ENCODE peak calls at places on chromosome 6, in seven cellular contexts. Z, I, C, R, F, U and B are unnamed samples.

GRCh38 chr6:122482750-122483080 is 11.1 kb upstream of the SERINC1 start:
- DNase-seq in I (no peak), Z (no peak), F (no peak), C (peak), U (no peak), R (no peak), B (no peak)

GRCh38 chr6:36926711-36927110 is 27.8 kb upstream of the PI16 start:
- DNase-seq in Z (no peak), U (no peak), C (no peak), R (no peak), I (no peak), F (no peak), B (no peak)

GRCh38 chr6:48978016-48978415 is 485.0 kb downstream of the MMUT start:
- DNase-seq in R (no peak), I (no peak), U (peak), Z (no peak), F (no peak), C (no peak), B (peak)

GRCh38 chr6:44062771-44063560 is 64.3 kb downstream of the MRPL14 start:
- DNase-seq in C (peak), R (no peak), U (no peak), I (no peak), Z (no peak), F (no peak), B (peak)

GRCh38 chr6:151101811-151102694 is 137.7 kb upstream of the AKAP12 start:
- DNase-seq in U (no peak), R (no peak), I (no peak), Z (no peak), C (no peak), F (no peak), B (no peak)

GRCh38 chr6:25193147-25193864 is 85.9 kb upstream of the CARMIL1 start:
- DNase-seq in U (peak), C (no peak), R (peak), I (no peak), Z (peak), F (no peak), B (peak)

GRCh38 chr6:88730602-88731001 is 232.8 kb downstream of the RNGTT start:
- DNase-seq in Z (no peak), F (no peak), I (no peak), U (peak), C (peak), R (no peak), B (peak)

GRCh38 chr6:61868507-61869080 is 417.4 kb downstream of the KHDRBS2 start:
- DNase-seq in Z (no peak), R (no peak), C (no peak), U (no peak), F (no peak), I (no peak), B (no peak)

GRCh38 chr6:57302477-57302876 is 15.0 kb upstream of the PRIM2 start:
- DNase-seq in C (no peak), Z (no peak), U (peak), I (no peak), R (no peak), F (no peak), B (no peak)

GRCh38 chr6:158565482-158566040 is 5.7 kb downstream of the TMEM181 start:
- DNase-seq in C (no peak), R (no peak), U (no peak), Z (no peak), I (no peak), F (no peak), B (no peak)

GRCh38 chr6:45421700-45422540 is 44.2 kb upstream of the SUPT3H start:
- DNase-seq in R (peak), U (peak), C (peak), Z (peak), I (peak), F (peak), B (peak)

GRCh38 chr6:95576621-95577316 is 566 bp upstream of the MANEA start:
- DNase-seq in R (no peak), U (peak), F (no peak), I (no peak), Z (no peak), C (no peak), B (peak)

GRCh38 chr6:41577865-41578713 is 31.9 kb downstream of the FOXP4 start:
- DNase-seq in I (peak), F (no peak), U (peak), Z (no peak), C (peak), R (no peak), B (peak)

GRCh38 chr6:11354019-11354418 is 121.6 kb upstream of the NEDD9 start:
- DNase-seq in R (peak), I (no peak), F (no peak), C (no peak), Z (peak), U (peak), B (peak)

GRCh38 chr6:160426146-160426545 is 78.0 kb downstream of the SLC22A3 start:
- DNase-seq in C (no peak), I (no peak), F (no peak), Z (no peak), U (no peak), R (no peak), B (peak)

GRCh38 chr6:45438849-45439406 is 61.2 kb upstream of the SUPT3H start:
- DNase-seq in F (no peak), C (no peak), U (peak), Z (no peak), R (no peak), I (no peak), B (peak)

GRCh38 chr6:47034919-47035318 is 7.2 kb downstream of the ADGRF1 start:
- DNase-seq in R (no peak), U (peak), Z (peak), I (peak), F (no peak), C (peak), B (peak)

GRCh38 chr6:53411451-53411850 is 62.7 kb upstream of the ELOVL5 start:
- DNase-seq in R (no peak), C (peak), Z (no peak), U (peak), F (no peak), I (no peak), B (peak)

GRCh38 chr6:26594730-26595632 is 1.8 kb upstream of the ABT1 start:
- DNase-seq in Z (no peak), C (peak), U (peak), F (no peak), I (no peak), R (no peak), B (peak)

GRCh38 chr6:147331401-147331800 is 127.2 kb downstream of the STXBP5 start:
- DNase-seq in F (no peak), Z (no peak), I (no peak), C (no peak), R (no peak), U (no peak), B (no peak)

GRCh38 chr6:80249897-80250296 is 143.4 kb downstream of the BCKDHB start:
- DNase-seq in Z (peak), F (no peak), I (no peak), R (no peak), U (no peak), C (no peak), B (no peak)

GRCh38 chr6:76831299-76831698 is 632.0 kb downstream of the HTR1B start:
- DNase-seq in I (no peak), U (no peak), Z (no peak), R (no peak), F (no peak), C (no peak), B (no peak)

GRCh38 chr6:40957616-40958492 is 81.2 kb downstream of the UNC5CL start:
- DNase-seq in F (no peak), Z (no peak), U (peak), I (no peak), R (no peak), C (no peak), B (peak)

GRCh38 chr6:160420969-160421556 is 72.9 kb downstream of the SLC22A3 start:
- DNase-seq in Z (no peak), U (no peak), R (no peak), C (no peak), F (no peak), I (no peak), B (peak)

GRCh38 chr6:157715766-157716171 is 107.3 kb upstream of the SNX9 start:
- DNase-seq in F (no peak), C (no peak), Z (peak), U (peak), I (peak), R (peak), B (peak)

GRCh38 chr6:136822051-136822378 is 377 bp upstream of the PEX7 start:
- DNase-seq in F (peak), I (no peak), R (no peak), C (no peak), U (peak), Z (no peak), B (peak)

GRCh38 chr6:35629876-35630378 is 58.8 kb downstream of the FKBP5 start:
- DNase-seq in R (no peak), U (no peak), C (no peak), Z (no peak), I (no peak), F (no peak), B (peak)

GRCh38 chr6:14117158-14118090 is at the start of gene CD83:
- DNase-seq in F (peak), I (peak), Z (peak), C (peak), U (peak), R (no peak), B (peak)

GRCh38 chr6:31829633-31830492 is 2.3 kb downstream of the HSPA1B start:
- DNase-seq in U (peak), F (no peak), I (peak), Z (no peak), C (peak), R (no peak), B (peak)

GRCh38 chr6:16511048-16511660 is 250.1 kb downstream of the ATXN1 start:
- DNase-seq in I (peak), R (no peak), F (no peak), Z (peak), U (peak), C (peak), B (peak)

GRCh38 chr6:56714273-56714672 is 71.6 kb upstream of the DST start:
- DNase-seq in U (no peak), I (no peak), C (no peak), R (no peak), F (no peak), Z (no peak), B (no peak)

GRCh38 chr6:1611322-1611571 is 1.5 kb downstream of the FOXC1 start:
- DNase-seq in I (no peak), C (peak), Z (no peak), R (no peak), F (no peak), U (peak), B (no peak)

GRCh38 chr6:170378502-170378901 is 71.9 kb downstream of the FAM120B start:
- DNase-seq in Z (no peak), I (no peak), R (no peak), F (no peak), U (no peak), C (no peak), B (no peak)

GRCh38 chr6:56875961-56876360 is 78.9 kb upstream of the BEND6 start:
- DNase-seq in I (no peak), C (no peak), U (peak), R (no peak), F (no peak), Z (no peak), B (peak)

GRCh38 chr6:161117942-161118341 is 126.4 kb downstream of the MAP3K4 start:
- DNase-seq in F (no peak), R (no peak), C (no peak), U (no peak), Z (no peak), I (no peak), B (no peak)

GRCh38 chr6:158223926-158224325 is 55.8 kb downstream of the GTF2H5 start:
- DNase-seq in U (no peak), I (no peak), Z (no peak), F (no peak), R (no peak), C (no peak), B (no peak)

GRCh38 chr6:161407581-161407980 is 133.7 kb upstream of the AGPAT4 start:
- DNase-seq in C (no peak), F (no peak), U (peak), I (no peak), R (no peak), Z (no peak), B (peak)

GRCh38 chr6:127107916-127108315 is 10.6 kb upstream of the RSPO3 start:
- DNase-seq in C (no peak), U (no peak), I (no peak), F (no peak), Z (no peak), R (no peak), B (no peak)

GRCh38 chr6:117338567-117338966 is 73.2 kb downstream of the VGLL2 start:
- DNase-seq in F (no peak), U (no peak), Z (peak), C (no peak), I (no peak), R (no peak), B (no peak)

GRCh38 chr6:109006818-109007217 is 87.8 kb downstream of the SESN1 start:
- DNase-seq in I (no peak), F (no peak), U (no peak), Z (no peak), C (no peak), R (no peak), B (no peak)

GRCh38 chr6:39114395-39114706 is 635 bp downstream of the SAYSD1 start:
- DNase-seq in C (no peak), U (no peak), Z (no peak), I (no peak), F (no peak), R (no peak), B (no peak)
- TF ChIP-seq CTCF in C (no peak), U (no peak), Z (no peak), I (no peak), F (no peak), R (no peak), B (no peak)

DNA sequence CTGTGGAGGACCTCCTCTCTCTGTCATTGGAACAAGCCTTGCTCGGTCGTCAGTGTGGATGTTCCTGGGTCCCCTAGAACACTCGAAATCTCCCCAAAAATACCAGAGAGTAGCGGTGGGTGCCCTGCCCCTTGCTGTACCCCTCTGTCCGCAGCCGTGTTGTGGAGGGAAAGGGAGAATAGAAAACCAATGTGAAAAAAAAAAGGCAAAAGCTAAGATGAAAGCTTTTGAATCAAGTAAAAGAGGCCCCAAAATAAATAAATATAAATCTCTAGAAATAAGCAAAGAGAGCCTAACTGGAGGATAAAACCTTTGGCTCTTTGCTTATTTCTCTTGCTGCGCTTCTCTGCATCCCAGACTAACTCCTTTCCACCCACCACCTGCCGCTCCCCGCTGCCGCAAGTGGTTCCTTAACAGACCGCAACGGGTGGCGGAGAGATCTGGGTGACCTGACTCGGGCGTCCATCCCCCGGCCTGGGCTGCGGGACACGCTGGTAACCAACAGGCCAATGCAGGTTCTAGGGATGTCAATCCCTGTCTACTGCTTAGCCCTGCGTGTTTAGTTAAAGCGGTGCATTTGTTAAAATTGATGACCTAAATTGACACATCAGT is 110.0 kb downstream of the GPX5 start:
- DNase-seq in U (no peak), F (no peak), Z (no peak), C (peak), I (no peak), R (no peak), B (no peak)
- H3K4me3 ChIP-seq in U (peak), F (no peak), Z (peak), C (peak), I (peak), R (no peak), B (peak)

GRCh38 chr6:91278416-91278815 is 691.5 kb upstream of the MAP3K7 start:
- DNase-seq in U (no peak), F (no peak), C (no peak), R (no peak), I (no peak), Z (no peak), B (no peak)

GRCh38 chr6:91273729-91274128 is 686.9 kb upstream of the MAP3K7 start:
- DNase-seq in R (no peak), Z (peak), F (no peak), U (no peak), C (no peak), I (no peak), B (no peak)

GRCh38 chr6:91271807-91272206 is 684.9 kb upstream of the MAP3K7 start:
- DNase-seq in R (no peak), C (no peak), Z (no peak), F (no peak), I (no peak), U (no peak), B (no peak)

GRCh38 chr6:91276315-91276714 is 689.4 kb upstream of the MAP3K7 start:
- DNase-seq in R (no peak), U (peak), F (no peak), Z (no peak), I (no peak), C (peak), B (no peak)
- TF ChIP-seq CTCF in R (no peak), U (peak), F (no peak), Z (peak), I (no peak), C (peak), B (no peak)

GRCh38 chr6:72140795-72141194 is 254.4 kb downstream of the RIMS1 start:
- DNase-seq in C (peak), Z (no peak), F (no peak), R (no peak), I (no peak), U (peak), B (peak)
- H3K4me3 ChIP-seq in C (no peak), Z (no peak), F (no peak), R (no peak), I (no peak), U (no peak), B (no peak)

GRCh38 chr6:62891065-62891647 is 320.1 kb upstream of the FKBP1C start:
- DNase-seq in U (no peak), I (no peak), Z (no peak), R (no peak), C (peak), F (no peak), B (peak)
- TF ChIP-seq CTCF in U (peak), I (peak), Z (peak), R (no peak), C (no peak), F (no peak), B (peak)

DNA sequence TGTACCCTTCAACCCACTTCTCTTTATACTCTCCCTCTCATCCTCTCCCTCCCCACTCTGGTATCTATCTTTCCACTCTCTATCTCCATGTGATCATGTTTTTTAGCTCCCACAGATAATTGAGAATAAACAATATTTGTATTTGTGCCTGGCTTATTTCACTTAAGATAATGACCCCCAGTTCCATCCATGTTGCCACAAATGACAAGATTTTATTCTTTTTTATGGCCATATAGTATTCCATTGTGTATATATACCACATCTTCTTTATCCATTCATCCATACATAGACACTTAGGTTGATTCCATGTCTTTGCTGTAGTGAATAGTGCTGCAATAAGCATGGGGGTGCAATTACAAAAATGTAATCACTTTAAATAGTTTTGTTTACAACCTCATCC is 62.3 kb downstream of the LY86 start:
- DNase-seq in I (no peak), C (no peak), Z (no peak), R (no peak), U (no peak), F (no peak), B (no peak)
- H3K4me3 ChIP-seq in I (no peak), C (no peak), Z (no peak), R (no peak), U (no peak), F (no peak), B (no peak)

GRCh38 chr6:125986295-125986955 is at the start of gene TRMT11:
- DNase-seq in F (peak), U (peak), I (peak), R (peak), C (peak), Z (peak), B (peak)
- TF ChIP-seq CTCF in F (no peak), U (no peak), I (no peak), R (no peak), C (no peak), Z (peak), B (no peak)

GRCh38 chr6:90158945-90159344 is 137.7 kb downstream of the BACH2 start:
- DNase-seq in R (no peak), I (no peak), F (no peak), Z (no peak), U (no peak), C (no peak), B (no peak)

GRCh38 chr6:90154666-90155065 is 142.0 kb downstream of the BACH2 start:
- DNase-seq in I (no peak), R (no peak), U (no peak), C (no peak), F (no peak), Z (no peak), B (no peak)

GRCh38 chr6:90157441-90157840 is 139.2 kb downstream of the BACH2 start:
- DNase-seq in C (no peak), U (no peak), R (no peak), Z (no peak), F (no peak), I (no peak), B (no peak)

GRCh38 chr6:90155114-90155513 is 141.5 kb downstream of the BACH2 start:
- DNase-seq in R (no peak), F (no peak), C (no peak), Z (no peak), I (no peak), U (peak), B (peak)

DNA sequence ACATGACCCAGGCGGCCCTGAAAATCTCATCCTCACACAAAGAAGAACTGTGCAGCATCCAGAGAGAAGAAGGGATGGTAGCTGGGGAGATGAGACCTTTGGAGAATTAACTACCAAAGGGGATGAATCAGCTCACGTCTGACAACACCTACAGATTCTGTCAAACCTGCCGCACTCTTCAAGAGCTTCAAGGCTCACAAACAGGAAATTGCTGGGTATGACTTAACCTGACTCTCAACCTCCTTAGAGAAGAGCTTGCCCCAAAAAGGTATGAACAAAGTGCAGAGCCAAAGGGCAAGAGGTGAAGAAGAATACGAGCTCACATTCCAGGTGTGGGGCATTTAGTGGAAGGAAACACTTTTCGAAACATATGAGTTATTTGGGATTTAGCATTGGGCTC is 139.8 kb downstream of the BACH2 start:
- DNase-seq in C (no peak), F (no peak), I (no peak), Z (no peak), U (no peak), R (no peak), B (no peak)
- H3K4me3 ChIP-seq in C (no peak), F (no peak), I (no peak), Z (no peak), U (no peak), R (no peak), B (no peak)

GRCh38 chr6:106995640-106996039 is 21.1 kb upstream of the CD24 start:
- DNase-seq in U (no peak), F (no peak), I (no peak), R (no peak), Z (no peak), C (no peak), B (no peak)

GRCh38 chr6:106997392-106998257 is 23.1 kb upstream of the CD24 start:
- DNase-seq in R (no peak), C (peak), F (peak), U (peak), Z (no peak), I (peak), B (peak)
- TF ChIP-seq CTCF in R (no peak), C (peak), F (peak), U (peak), Z (peak), I (peak), B (peak)

DNA sequence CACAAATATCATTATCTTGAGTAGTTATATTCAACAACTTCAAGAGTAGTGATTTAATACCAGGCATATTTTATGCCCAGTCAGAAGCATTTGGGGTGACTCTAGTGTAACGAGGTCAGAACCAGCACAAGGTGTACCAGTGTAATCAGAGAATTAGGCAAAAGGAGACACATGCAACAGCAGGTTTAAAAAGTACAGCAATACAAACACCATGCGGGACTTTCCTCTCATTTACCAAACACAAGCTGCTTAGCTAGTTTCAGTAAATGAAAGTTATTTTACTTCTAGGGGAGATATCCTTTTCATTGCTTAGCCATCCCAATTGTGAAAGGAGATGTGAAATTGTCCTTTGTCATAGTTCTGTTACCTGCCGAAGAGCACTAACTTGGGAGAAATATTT is 831 bp downstream of the FILIP1 start:
- DNase-seq in R (no peak), U (no peak), Z (no peak), C (no peak), F (no peak), I (no peak), B (no peak)
- H3K4me3 ChIP-seq in R (no peak), U (no peak), Z (peak), C (no peak), F (no peak), I (peak), B (no peak)